ENCODE peak calls at places on chromosomes 5 and 9, in five cellular contexts. One of them, this sample, is unnamed.

GRCh38 chr5:79561525-79561893 is 47.6 kb upstream of the HOMER1 start:
- DNase-seq in stomach: no peak
- DNase-seq in suprapubic skin: no peak
- DNase-seq in esophagus squamous epithelium: no peak
- DNase-seq in K562: no peak
- DNase-seq in this sample: no peak

GRCh38 chr9:124482431-124483031 is 24.7 kb downstream of the NR5A1 start:
- DNase-seq in K562: peak
- DNase-seq in esophagus squamous epithelium: no peak
- DNase-seq in stomach: no peak
- DNase-seq in suprapubic skin: no peak
- DNase-seq in this sample: no peak

GRCh38 chr9:74777136-74777879 is 110.4 kb downstream of the TRPM6 start:
- DNase-seq in suprapubic skin: peak
- DNase-seq in K562: peak
- DNase-seq in esophagus squamous epithelium: no peak
- DNase-seq in stomach: peak
- DNase-seq in this sample: peak

GRCh38 chr9:121963542-121963995 is 129.5 kb downstream of the TTLL11 start:
- DNase-seq in stomach: no peak
- DNase-seq in K562: no peak
- DNase-seq in esophagus squamous epithelium: no peak
- DNase-seq in suprapubic skin: no peak
- DNase-seq in this sample: no peak

GRCh38 chr9:82333671-82334070 is 345.1 kb downstream of the SPATA31D1 start:
- DNase-seq in suprapubic skin: no peak
- DNase-seq in esophagus squamous epithelium: no peak
- DNase-seq in K562: no peak
- DNase-seq in stomach: no peak
- DNase-seq in this sample: no peak

GRCh38 chr5:21654-22233 is 70.2 kb upstream of the PLEKHG4B start:
- DNase-seq in stomach: no peak
- DNase-seq in K562: no peak
- DNase-seq in suprapubic skin: no peak
- DNase-seq in esophagus squamous epithelium: no peak
- DNase-seq in this sample: no peak

GRCh38 chr5:5593391-5593790 is 170.9 kb downstream of the ICE1 start:
- DNase-seq in K562: no peak
- DNase-seq in suprapubic skin: no peak
- DNase-seq in stomach: no peak
- DNase-seq in esophagus squamous epithelium: no peak
- DNase-seq in this sample: no peak

GRCh38 chr5:146193291-146193690 is 10.1 kb upstream of the RBM27 start:
- DNase-seq in stomach: no peak
- DNase-seq in esophagus squamous epithelium: no peak
- DNase-seq in K562: no peak
- DNase-seq in suprapubic skin: no peak
- DNase-seq in this sample: no peak

GRCh38 chr5:657570-657969 is 35.6 kb downstream of the TPPP start:
- DNase-seq in K562: peak
- DNase-seq in suprapubic skin: peak
- DNase-seq in esophagus squamous epithelium: no peak
- DNase-seq in stomach: no peak
- DNase-seq in this sample: peak

GRCh38 chr9:72665421-72665820 is 144.0 kb downstream of the TMC1 start:
- DNase-seq in K562: no peak
- DNase-seq in stomach: no peak
- DNase-seq in esophagus squamous epithelium: no peak
- DNase-seq in suprapubic skin: no peak
- DNase-seq in this sample: no peak

GRCh38 chr5:167244583-167244982 is 1046.9 kb upstream of the WWC1 start:
- DNase-seq in stomach: no peak
- DNase-seq in esophagus squamous epithelium: no peak
- DNase-seq in K562: no peak
- DNase-seq in suprapubic skin: no peak
- DNase-seq in this sample: no peak

GRCh38 chr5:123732261-123732660 is 220.3 kb downstream of the CSNK1G3 start:
- DNase-seq in K562: no peak
- DNase-seq in esophagus squamous epithelium: no peak
- DNase-seq in suprapubic skin: no peak
- DNase-seq in stomach: no peak
- DNase-seq in this sample: no peak

GRCh38 chr5:165227515-165227914 is 1722.1 kb downstream of the MAT2B start:
- DNase-seq in suprapubic skin: no peak
- DNase-seq in esophagus squamous epithelium: no peak
- DNase-seq in stomach: peak
- DNase-seq in K562: no peak
- DNase-seq in this sample: no peak

GRCh38 chr5:79956173-79956670 is 34.8 kb downstream of the MTX3 start:
- DNase-seq in K562: no peak
- DNase-seq in stomach: no peak
- DNase-seq in suprapubic skin: no peak
- DNase-seq in esophagus squamous epithelium: no peak
- DNase-seq in this sample: no peak

GRCh38 chr5:22852807-22853670 is at the start of gene CDH12:
- DNase-seq in stomach: no peak
- DNase-seq in esophagus squamous epithelium: no peak
- DNase-seq in K562: no peak
- DNase-seq in suprapubic skin: no peak
- DNase-seq in this sample: peak

GRCh38 chr9:21017092-21017491 is 14.3 kb downstream of the HACD4 start:
- DNase-seq in stomach: no peak
- DNase-seq in esophagus squamous epithelium: no peak
- DNase-seq in suprapubic skin: no peak
- DNase-seq in K562: no peak
- DNase-seq in this sample: no peak

GRCh38 chr5:173670130-173670591 is 53.7 kb upstream of the BOD1 start:
- DNase-seq in stomach: peak
- DNase-seq in esophagus squamous epithelium: no peak
- DNase-seq in K562: no peak
- DNase-seq in suprapubic skin: peak
- DNase-seq in this sample: no peak

GRCh38 chr5:36876389-36876964 is at the start of gene NIPBL:
- DNase-seq in K562: peak
- DNase-seq in suprapubic skin: peak
- DNase-seq in esophagus squamous epithelium: peak
- DNase-seq in stomach: peak
- DNase-seq in this sample: peak

GRCh38 chr5:106397700-106398099 is 1273.0 kb downstream of the EFNA5 start:
- DNase-seq in esophagus squamous epithelium: no peak
- DNase-seq in suprapubic skin: no peak
- DNase-seq in K562: no peak
- DNase-seq in stomach: no peak
- DNase-seq in this sample: peak

GRCh38 chr9:89497181-89497963 is 541 bp downstream of the SEMA4D start:
- DNase-seq in K562: no peak
- DNase-seq in esophagus squamous epithelium: no peak
- DNase-seq in stomach: peak
- DNase-seq in suprapubic skin: no peak
- DNase-seq in this sample: no peak

GRCh38 chr5:14209222-14209822 is 66.2 kb downstream of the TRIO start:
- DNase-seq in esophagus squamous epithelium: no peak
- DNase-seq in stomach: no peak
- DNase-seq in suprapubic skin: no peak
- DNase-seq in K562: no peak
- DNase-seq in this sample: no peak

GRCh38 chr5:105640328-105640727 is 2030.4 kb downstream of the EFNA5 start:
- DNase-seq in K562: no peak
- DNase-seq in stomach: no peak
- DNase-seq in suprapubic skin: no peak
- DNase-seq in esophagus squamous epithelium: no peak
- DNase-seq in this sample: no peak

GRCh38 chr5:61333351-61334223 is 1.5 kb downstream of the ZSWIM6 start:
- DNase-seq in K562: peak
- DNase-seq in esophagus squamous epithelium: no peak
- DNase-seq in suprapubic skin: no peak
- DNase-seq in stomach: peak
- DNase-seq in this sample: no peak

GRCh38 chr5:136730426-136730825 is 365.1 kb upstream of the TRPC7 start:
- DNase-seq in esophagus squamous epithelium: no peak
- DNase-seq in stomach: no peak
- DNase-seq in K562: no peak
- DNase-seq in suprapubic skin: no peak
- DNase-seq in this sample: no peak

GRCh38 chr5:132464155-132464939 is 26.2 kb downstream of the IRF1 start:
- DNase-seq in stomach: no peak
- DNase-seq in K562: no peak
- DNase-seq in esophagus squamous epithelium: no peak
- DNase-seq in suprapubic skin: no peak
- DNase-seq in this sample: no peak

GRCh38 chr5:40798012-40798855 is at the start of gene PRKAA1:
- DNase-seq in esophagus squamous epithelium: peak
- DNase-seq in K562: peak
- DNase-seq in stomach: peak
- DNase-seq in suprapubic skin: peak
- DNase-seq in this sample: peak

GRCh38 chr5:97874491-97874890 is 691.4 kb upstream of the RIOK2 start:
- DNase-seq in esophagus squamous epithelium: no peak
- DNase-seq in stomach: no peak
- DNase-seq in suprapubic skin: no peak
- DNase-seq in K562: no peak
- DNase-seq in this sample: no peak

GRCh38 chr9:136343884-136344269 is 16.5 kb downstream of the GPSM1 start:
- DNase-seq in stomach: no peak
- DNase-seq in K562: no peak
- DNase-seq in suprapubic skin: no peak
- DNase-seq in esophagus squamous epithelium: no peak
- DNase-seq in this sample: no peak

GRCh38 chr9:136343121-136343883 is 16.0 kb downstream of the GPSM1 start:
- DNase-seq in K562: no peak
- DNase-seq in esophagus squamous epithelium: no peak
- DNase-seq in suprapubic skin: no peak
- DNase-seq in stomach: peak
- DNase-seq in this sample: no peak

GRCh38 chr9:136341769-136342168 is 14.4 kb downstream of the GPSM1 start:
- DNase-seq in esophagus squamous epithelium: no peak
- DNase-seq in stomach: no peak
- DNase-seq in K562: no peak
- DNase-seq in suprapubic skin: no peak
- DNase-seq in this sample: no peak

GRCh38 chr9:136341042-136341655 is 13.8 kb downstream of the GPSM1 start:
- DNase-seq in esophagus squamous epithelium: no peak
- DNase-seq in stomach: peak
- DNase-seq in suprapubic skin: no peak
- DNase-seq in K562: no peak
- DNase-seq in this sample: no peak

GRCh38 chr9:136342191-136343120 is 15.1 kb downstream of the GPSM1 start:
- DNase-seq in K562: peak
- DNase-seq in esophagus squamous epithelium: no peak
- DNase-seq in stomach: peak
- DNase-seq in suprapubic skin: no peak
- DNase-seq in this sample: peak
- TF ChIP-seq POLR2A in K562: no peak
- TF ChIP-seq POLR2A in esophagus squamous epithelium: no peak
- TF ChIP-seq POLR2A in stomach: no peak
- TF ChIP-seq POLR2A in suprapubic skin: no peak
- TF ChIP-seq POLR2A in this sample: no peak

GRCh38 chr9:111449705-111450104 is 34.5 kb downstream of the ECPAS start:
- DNase-seq in esophagus squamous epithelium: no peak
- DNase-seq in stomach: no peak
- DNase-seq in suprapubic skin: no peak
- DNase-seq in K562: no peak
- DNase-seq in this sample: no peak
- TF ChIP-seq POLR2A in esophagus squamous epithelium: no peak
- TF ChIP-seq POLR2A in stomach: no peak
- TF ChIP-seq POLR2A in suprapubic skin: no peak
- TF ChIP-seq POLR2A in K562: no peak
- TF ChIP-seq POLR2A in this sample: no peak

GRCh38 chr5:142446131-142446959 is 121.5 kb upstream of the SPRY4 start:
- DNase-seq in esophagus squamous epithelium: no peak
- DNase-seq in suprapubic skin: no peak
- DNase-seq in K562: peak
- DNase-seq in stomach: no peak
- DNase-seq in this sample: no peak
- TF ChIP-seq POLR2A in esophagus squamous epithelium: no peak
- TF ChIP-seq POLR2A in suprapubic skin: no peak
- TF ChIP-seq POLR2A in K562: peak
- TF ChIP-seq POLR2A in stomach: no peak
- TF ChIP-seq POLR2A in this sample: no peak

GRCh38 chr9:35907732-35908483 is 1.4 kb upstream of the SPAAR start:
- DNase-seq in esophagus squamous epithelium: no peak
- DNase-seq in suprapubic skin: no peak
- DNase-seq in stomach: peak
- DNase-seq in K562: no peak
- DNase-seq in this sample: peak
- TF ChIP-seq POLR2A in esophagus squamous epithelium: no peak
- TF ChIP-seq POLR2A in suprapubic skin: no peak
- TF ChIP-seq POLR2A in stomach: no peak
- TF ChIP-seq POLR2A in K562: no peak
- TF ChIP-seq POLR2A in this sample: no peak

DNA sequence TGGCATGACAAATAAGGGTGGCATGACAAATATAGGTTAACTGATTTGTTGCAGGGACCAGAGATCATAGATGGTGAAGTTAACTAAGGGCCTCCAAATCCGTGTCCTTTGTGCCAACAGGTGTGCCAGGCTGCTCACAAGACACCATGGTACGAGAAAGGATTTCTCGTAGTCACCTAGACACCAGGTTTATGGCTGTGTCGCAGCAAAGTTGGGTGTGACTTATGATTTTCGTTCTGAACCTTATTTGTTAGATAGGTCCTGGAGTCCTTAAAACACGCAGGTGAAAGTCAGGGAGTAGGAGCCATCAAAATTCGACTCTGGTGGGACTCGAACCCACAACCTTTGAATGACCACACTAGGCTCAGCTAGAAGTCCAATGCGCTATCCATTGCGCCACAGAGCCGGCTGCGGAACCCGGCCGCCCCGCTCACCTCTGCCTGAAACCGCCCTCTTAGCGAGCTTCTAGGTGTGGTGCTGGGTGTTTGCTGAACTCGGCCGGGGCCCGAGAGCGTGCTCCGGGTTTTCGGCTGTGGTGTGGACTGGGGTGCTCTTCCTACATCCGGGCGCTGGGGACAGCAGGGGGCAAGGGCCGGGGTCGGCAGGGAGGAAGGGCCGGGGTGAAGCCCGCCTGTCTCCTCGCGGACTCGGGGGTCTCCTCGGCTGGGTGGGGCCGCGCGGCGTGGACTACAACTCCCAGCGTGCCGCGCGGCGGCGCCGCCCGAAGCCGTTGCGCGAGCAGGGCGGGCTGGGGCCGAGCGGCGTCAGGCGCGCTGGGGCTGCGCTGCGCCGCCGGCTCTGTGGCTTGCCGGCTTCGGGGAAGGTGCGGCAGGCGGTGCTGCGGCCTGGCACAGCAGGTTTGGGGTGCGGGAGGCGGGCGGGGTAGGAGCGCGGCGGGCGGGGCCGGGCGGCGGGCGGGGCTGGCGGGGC is at the start of gene SLC27A4:
- DNase-seq in K562: peak
- DNase-seq in suprapubic skin: no peak
- DNase-seq in stomach: peak
- DNase-seq in esophagus squamous epithelium: no peak
- DNase-seq in this sample: peak
- TF ChIP-seq POLR2A in K562: peak
- TF ChIP-seq POLR2A in suprapubic skin: no peak
- TF ChIP-seq POLR2A in stomach: no peak
- TF ChIP-seq POLR2A in esophagus squamous epithelium: peak
- TF ChIP-seq POLR2A in this sample: no peak